ENCODE peak calls at places on chromosome 17, in four cellular contexts. One of them, this sample, is unnamed.
A peak's percentile ranks its signal among the peaks of the same experiment; 100 is the strongest.

GRCh38 chr17:50359998-50360461 is 13.0 kb downstream of the MRPL27 start:
- DNase-seq in heart right ventricle: no peak
- DNase-seq in tibial nerve: no peak
- DNase-seq in mammary epithelial cell: no peak
- DNase-seq in this sample: no peak

GRCh38 chr17:73196500-73196899 is 3.6 kb downstream of the COG1 start:
- DNase-seq in heart right ventricle: no peak
- DNase-seq in tibial nerve: no peak
- DNase-seq in mammary epithelial cell: no peak
- DNase-seq in this sample: no peak

GRCh38 chr17:78679495-78680395 is 102.3 kb downstream of the CYTH1 start:
- DNase-seq in heart right ventricle: no peak
- DNase-seq in tibial nerve: no peak
- DNase-seq in mammary epithelial cell: no peak
- DNase-seq in this sample: no peak

GRCh38 chr17:14474591-14474990 is 173.7 kb downstream of the HS3ST3B1 start:
- DNase-seq in heart right ventricle: no peak
- DNase-seq in tibial nerve: no peak
- DNase-seq in mammary epithelial cell: no peak
- DNase-seq in this sample: no peak

GRCh38 chr17:37714897-37715296 is 30.0 kb downstream of the HNF1B start:
- DNase-seq in heart right ventricle: no peak
- DNase-seq in tibial nerve: no peak
- DNase-seq in mammary epithelial cell: no peak
- DNase-seq in this sample: no peak

GRCh38 chr17:21375757-21376584 is at the start of gene KCNJ12:
- DNase-seq in heart right ventricle: no peak
- DNase-seq in tibial nerve: no peak
- DNase-seq in mammary epithelial cell: peak; percentile 13
- DNase-seq in this sample: no peak

GRCh38 chr17:40194821-40195220 is 17.6 kb downstream of the RAPGEFL1 start:
- DNase-seq in heart right ventricle: no peak
- DNase-seq in tibial nerve: no peak
- DNase-seq in mammary epithelial cell: no peak
- DNase-seq in this sample: no peak

GRCh38 chr17:67143318-67143717 is 99.0 kb downstream of the CACNG1 start:
- DNase-seq in heart right ventricle: no peak
- DNase-seq in tibial nerve: no peak
- DNase-seq in mammary epithelial cell: no peak
- DNase-seq in this sample: no peak

GRCh38 chr17:67194134-67194533 is 50.9 kb downstream of the HELZ start:
- DNase-seq in heart right ventricle: no peak
- DNase-seq in tibial nerve: no peak
- DNase-seq in mammary epithelial cell: no peak
- DNase-seq in this sample: no peak

GRCh38 chr17:34979650-34980352 is 511 bp upstream of the LIG3 start:
- DNase-seq in heart right ventricle: no peak
- DNase-seq in tibial nerve: no peak
- DNase-seq in mammary epithelial cell: no peak
- DNase-seq in this sample: no peak

GRCh38 chr17:7589204-7589868 is 558 bp downstream of the SOX15 start:
- DNase-seq in heart right ventricle: peak; percentile 80
- DNase-seq in tibial nerve: peak; percentile 83
- DNase-seq in mammary epithelial cell: peak; percentile 83
- DNase-seq in this sample: peak; percentile 71

GRCh38 chr17:12631076-12631475 is 34.6 kb upstream of the MYOCD start:
- DNase-seq in heart right ventricle: peak; percentile 5
- DNase-seq in tibial nerve: no peak
- DNase-seq in mammary epithelial cell: no peak
- DNase-seq in this sample: no peak
- H3K27ac ChIP-seq in heart right ventricle: peak overlapping the region; percentile 51
- H3K27ac ChIP-seq in tibial nerve: no peak overlapping the region
- H3K27ac ChIP-seq in mammary epithelial cell: no peak overlapping the region
- H3K27ac ChIP-seq in this sample: no peak overlapping the region

GRCh38 chr17:77451894-77452852 is 311.4 kb downstream of the SEC14L1 start:
- DNase-seq in heart right ventricle: peak; percentile 71
- DNase-seq in tibial nerve: peak; percentile 59
- DNase-seq in mammary epithelial cell: peak; percentile 62
- DNase-seq in this sample: peak; percentile 80

GRCh38 chr17:77449373-77449907 is 308.7 kb downstream of the SEC14L1 start:
- DNase-seq in heart right ventricle: no peak
- DNase-seq in tibial nerve: no peak
- DNase-seq in mammary epithelial cell: no peak
- DNase-seq in this sample: no peak

GRCh38 chr17:77450742-77451270 is 310.0 kb downstream of the SEC14L1 start:
- DNase-seq in heart right ventricle: no peak
- DNase-seq in tibial nerve: no peak
- DNase-seq in mammary epithelial cell: no peak
- DNase-seq in this sample: no peak

GRCh38 chr17:77449908-77450741 is 309.4 kb downstream of the SEC14L1 start:
- DNase-seq in heart right ventricle: peak; percentile 83
- DNase-seq in tibial nerve: peak; percentile 66
- DNase-seq in mammary epithelial cell: peak; percentile 52
- DNase-seq in this sample: peak; percentile 64

DNA sequence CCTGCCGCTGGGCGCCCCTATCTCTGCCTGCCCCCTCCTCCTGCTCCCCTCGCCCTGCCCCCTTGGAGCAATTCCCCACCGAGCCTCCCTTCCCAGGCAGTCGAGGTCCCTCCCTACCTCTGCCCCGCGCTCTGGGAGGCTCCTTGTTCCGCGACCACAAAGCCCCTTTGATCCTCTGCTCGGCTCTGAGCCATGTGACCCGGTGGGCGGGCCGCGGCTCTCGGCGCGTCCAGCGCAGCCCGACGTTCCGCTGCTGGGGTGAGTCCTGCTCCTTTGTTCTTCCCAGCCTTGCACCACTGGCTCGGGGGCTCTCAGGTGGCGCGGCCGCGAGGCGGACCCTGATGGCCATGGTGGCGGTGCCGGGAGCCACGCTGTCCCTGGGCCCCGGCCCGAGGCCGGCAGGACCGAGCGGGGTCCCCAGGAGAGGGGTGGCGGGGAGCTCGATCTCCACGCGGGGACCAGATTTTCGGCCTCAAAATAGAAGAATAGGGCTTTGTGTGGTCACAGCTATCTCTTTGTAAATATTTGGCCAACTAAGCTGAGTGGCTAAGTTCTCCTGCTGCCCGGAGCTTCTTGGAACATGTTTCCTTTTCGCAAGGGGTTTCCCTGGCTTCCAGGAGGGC is 310.6 kb downstream of the SEC14L1 start:
- DNase-seq in heart right ventricle: peak; percentile 66
- DNase-seq in tibial nerve: peak; percentile 63
- DNase-seq in mammary epithelial cell: peak; percentile 60
- DNase-seq in this sample: no peak
- TF ChIP-seq CTCF in heart right ventricle: no peak
- TF ChIP-seq CTCF in tibial nerve: no peak
- TF ChIP-seq CTCF in mammary epithelial cell: no peak
- TF ChIP-seq CTCF in this sample: no peak

DNA sequence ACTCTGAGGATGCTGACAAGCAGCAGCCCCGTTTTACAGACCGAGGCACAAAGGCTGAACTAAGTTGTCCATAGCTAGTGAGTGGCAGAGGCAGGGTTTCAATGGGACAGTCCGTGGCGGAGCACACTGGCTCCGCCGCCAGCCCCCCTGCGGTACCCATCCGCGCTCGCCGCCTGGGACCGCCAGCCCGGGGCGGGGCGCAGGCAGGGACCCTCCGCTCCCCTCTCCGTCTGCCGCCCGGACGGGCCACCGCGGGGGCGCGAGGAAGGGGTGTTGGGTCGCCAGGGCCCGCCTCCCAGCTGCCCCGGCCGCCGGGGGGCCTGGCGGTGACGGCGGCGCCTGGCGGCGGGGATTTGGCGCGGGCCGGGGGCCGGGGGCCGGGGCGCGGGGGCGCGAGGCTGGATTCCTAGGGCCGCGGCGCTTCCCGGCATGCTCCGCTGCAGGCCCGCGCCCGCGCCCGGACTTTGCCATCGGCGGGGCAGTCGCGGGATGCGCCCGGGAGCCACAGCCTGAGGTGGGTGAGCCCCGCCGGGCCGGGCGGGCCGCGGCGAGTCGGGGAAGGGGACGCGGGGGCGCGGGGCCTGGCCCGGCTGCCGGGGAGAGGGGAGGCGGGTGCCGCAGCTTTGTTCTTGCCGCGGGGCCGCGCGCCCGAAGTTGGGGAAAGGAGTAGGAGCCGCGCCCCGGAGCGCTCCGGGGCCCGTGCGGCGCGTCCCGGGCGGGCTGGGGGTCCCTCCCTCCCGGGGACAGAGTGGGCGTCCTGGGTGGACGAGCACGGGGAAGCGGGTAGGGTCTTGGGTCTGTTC is at the start of gene TMEM98:
- DNase-seq in heart right ventricle: peak; percentile 6
- DNase-seq in tibial nerve: no peak
- DNase-seq in mammary epithelial cell: no peak
- DNase-seq in this sample: no peak
- H3K27ac ChIP-seq in heart right ventricle: peak within 1 kb of the TSS; percentile 59
- H3K27ac ChIP-seq in tibial nerve: peak within 1 kb of the TSS; percentile 93
- H3K27ac ChIP-seq in mammary epithelial cell: no peak within 1 kb of the TSS
- H3K27ac ChIP-seq in this sample: no peak within 1 kb of the TSS

DNA sequence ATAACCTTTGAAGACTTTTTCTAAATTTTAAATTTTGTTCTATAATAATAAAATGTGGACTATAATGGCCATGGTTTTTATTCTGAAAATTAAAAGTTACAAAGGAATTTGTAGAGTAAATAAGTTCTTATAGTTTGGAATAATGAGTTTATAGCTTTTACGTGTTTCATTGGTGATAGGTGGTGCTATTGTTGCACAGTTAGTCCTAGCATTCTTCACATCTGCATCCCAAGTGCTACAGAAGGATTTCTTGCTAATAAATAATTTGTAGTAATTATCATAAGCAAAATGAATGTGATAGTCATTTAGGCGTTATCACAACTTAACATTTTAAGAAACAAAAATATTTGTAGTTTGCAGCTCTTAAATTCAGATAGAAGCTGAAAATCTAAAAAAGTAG is 67.9 kb downstream of the BCAS3 start:
- DNase-seq in heart right ventricle: no peak
- DNase-seq in tibial nerve: no peak
- DNase-seq in mammary epithelial cell: no peak
- DNase-seq in this sample: no peak
- TF ChIP-seq CTCF in heart right ventricle: peak; percentile 30
- TF ChIP-seq CTCF in tibial nerve: peak; percentile 15
- TF ChIP-seq CTCF in mammary epithelial cell: no peak
- TF ChIP-seq CTCF in this sample: peak; percentile 19

GRCh38 chr17:17204635-17205231 is 1.4 kb downstream of the PLD6 start:
- DNase-seq in heart right ventricle: no peak
- DNase-seq in tibial nerve: no peak
- DNase-seq in mammary epithelial cell: no peak
- DNase-seq in this sample: no peak

GRCh38 chr17:17205368-17206148 is 575 bp downstream of the PLD6 start:
- DNase-seq in heart right ventricle: peak; percentile 51
- DNase-seq in tibial nerve: peak; percentile 36
- DNase-seq in mammary epithelial cell: peak; percentile 38
- DNase-seq in this sample: peak; percentile 73

GRCh38 chr17:17206149-17206912 is at the start of gene PLD6:
- DNase-seq in heart right ventricle: peak; percentile 65
- DNase-seq in tibial nerve: peak; percentile 73
- DNase-seq in mammary epithelial cell: peak; percentile 59
- DNase-seq in this sample: peak; percentile 79

GRCh38 chr17:17208013-17208412 is 1.9 kb upstream of the PLD6 start:
- DNase-seq in heart right ventricle: no peak
- DNase-seq in tibial nerve: no peak
- DNase-seq in mammary epithelial cell: no peak
- DNase-seq in this sample: no peak

DNA sequence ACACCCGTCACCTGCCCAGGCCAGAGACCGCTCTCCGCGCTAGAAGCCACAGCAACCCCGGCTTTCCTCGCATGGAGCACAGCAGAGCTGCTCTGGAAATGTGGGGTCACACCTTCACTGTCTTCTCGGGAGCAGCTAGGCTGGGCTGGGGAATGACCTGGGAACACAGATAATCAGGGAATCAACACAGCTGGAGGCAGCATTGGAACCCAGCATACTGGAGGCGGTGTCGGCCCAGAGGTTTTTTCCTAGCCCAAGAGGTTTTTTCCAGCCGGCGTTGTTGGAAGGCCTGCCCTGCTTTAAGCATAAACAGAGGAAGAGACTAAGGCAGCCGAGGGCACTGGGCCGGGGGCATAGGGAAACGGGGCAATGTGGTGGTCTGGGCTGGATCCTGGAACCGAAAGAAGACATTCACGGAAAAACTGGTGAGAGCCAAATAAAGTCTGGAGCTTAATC is 808 bp upstream of the PLD6 start:
- DNase-seq in heart right ventricle: no peak
- DNase-seq in tibial nerve: no peak
- DNase-seq in mammary epithelial cell: no peak
- DNase-seq in this sample: no peak
- H3K27ac ChIP-seq in heart right ventricle: peak overlapping the region; percentile 68
- H3K27ac ChIP-seq in tibial nerve: peak overlapping the region; percentile 95
- H3K27ac ChIP-seq in mammary epithelial cell: no peak overlapping the region
- H3K27ac ChIP-seq in this sample: peak overlapping the region; percentile 87

GRCh38 chr17:82821554-82821953 is 18.3 kb downstream of the ZNF750 start:
- DNase-seq in heart right ventricle: no peak
- DNase-seq in tibial nerve: no peak
- DNase-seq in mammary epithelial cell: no peak
- DNase-seq in this sample: no peak

GRCh38 chr17:82822281-82822680 is 17.5 kb downstream of the ZNF750 start:
- DNase-seq in heart right ventricle: no peak
- DNase-seq in tibial nerve: no peak
- DNase-seq in mammary epithelial cell: no peak
- DNase-seq in this sample: no peak

GRCh38 chr17:82825540-82826124 is 14.2 kb downstream of the ZNF750 start:
- DNase-seq in heart right ventricle: no peak
- DNase-seq in tibial nerve: no peak
- DNase-seq in mammary epithelial cell: no peak
- DNase-seq in this sample: no peak

GRCh38 chr17:82820278-82821251 is 19.3 kb downstream of the ZNF750 start:
- DNase-seq in heart right ventricle: no peak
- DNase-seq in tibial nerve: no peak
- DNase-seq in mammary epithelial cell: no peak
- DNase-seq in this sample: no peak

DNA sequence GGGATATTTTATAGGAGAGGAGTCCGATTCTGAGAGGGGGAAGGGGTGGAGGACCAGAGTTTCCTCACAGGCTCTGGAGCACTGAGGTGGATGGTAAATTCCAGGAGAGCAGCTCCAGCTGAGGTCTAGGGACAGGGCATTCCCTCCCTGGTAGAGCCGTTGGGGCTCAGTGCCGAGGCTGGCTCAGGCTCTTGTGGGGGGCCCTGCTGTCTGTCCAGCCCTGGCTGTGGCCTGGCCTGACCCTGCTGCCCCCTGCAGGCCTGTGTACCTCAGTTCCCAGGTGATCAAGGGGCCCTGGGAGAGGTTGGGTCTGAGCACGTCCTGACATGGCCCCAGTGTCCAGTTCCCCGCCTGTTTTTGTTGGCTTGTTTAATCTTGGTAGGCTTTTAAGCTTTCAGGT is 16.8 kb downstream of the ZNF750 start:
- DNase-seq in heart right ventricle: no peak
- DNase-seq in tibial nerve: no peak
- DNase-seq in mammary epithelial cell: no peak
- DNase-seq in this sample: peak; percentile 10
- TF ChIP-seq CTCF in heart right ventricle: peak; percentile 30
- TF ChIP-seq CTCF in tibial nerve: no peak
- TF ChIP-seq CTCF in mammary epithelial cell: no peak
- TF ChIP-seq CTCF in this sample: no peak

This sample was measured in RWPE1.